ENCODE peak calls at places on chromosomes 4 and X, in six cellular contexts. One of them, this sample, is unnamed.

GRCh38 chr4:159766241-159766640 is 663.4 kb downstream of the RAPGEF2 start:
- DNase-seq in NCI-H1417 treated with DMSO at 0.1 percent for 48 hours: no peak
- DNase-seq in effector memory CD8-positive, alpha-beta T cell: no peak
- DNase-seq in NCI-H1105 treated with DMSO at 0.1 percent for 48 hours: no peak
- DNase-seq in T-helper 2 cell: no peak
- DNase-seq in KBM-7: no peak
- DNase-seq in this sample: no peak

GRCh38 chr4:48388504-48389154 is 47.3 kb downstream of the SLAIN2 start:
- DNase-seq in KBM-7: no peak
- DNase-seq in T-helper 2 cell: no peak
- DNase-seq in effector memory CD8-positive, alpha-beta T cell: no peak
- DNase-seq in NCI-H1105 treated with DMSO at 0.1 percent for 48 hours: no peak
- DNase-seq in NCI-H1417 treated with DMSO at 0.1 percent for 48 hours: no peak
- DNase-seq in this sample: no peak

GRCh38 chr4:61201562-61202099 is 1.5 kb downstream of the ADGRL3 start:
- DNase-seq in KBM-7: peak
- DNase-seq in T-helper 2 cell: no peak
- DNase-seq in NCI-H1105 treated with DMSO at 0.1 percent for 48 hours: no peak
- DNase-seq in NCI-H1417 treated with DMSO at 0.1 percent for 48 hours: no peak
- DNase-seq in effector memory CD8-positive, alpha-beta T cell: no peak
- DNase-seq in this sample: no peak

GRCh38 chrX:56800801-56801200 is 71.8 kb downstream of the NBDY start:
- DNase-seq in T-helper 2 cell: peak
- DNase-seq in KBM-7: no peak
- DNase-seq in NCI-H1105 treated with DMSO at 0.1 percent for 48 hours: no peak
- DNase-seq in NCI-H1417 treated with DMSO at 0.1 percent for 48 hours: no peak
- DNase-seq in effector memory CD8-positive, alpha-beta T cell: peak
- DNase-seq in this sample: no peak

GRCh38 chr4:92847046-92847445 is 543.3 kb downstream of the GRID2 start:
- DNase-seq in NCI-H1105 treated with DMSO at 0.1 percent for 48 hours: no peak
- DNase-seq in KBM-7: no peak
- DNase-seq in effector memory CD8-positive, alpha-beta T cell: no peak
- DNase-seq in T-helper 2 cell: no peak
- DNase-seq in NCI-H1417 treated with DMSO at 0.1 percent for 48 hours: no peak
- DNase-seq in this sample: no peak

GRCh38 chrX:155071694-155072215 is 447 bp downstream of the BRCC3 start:
- DNase-seq in T-helper 2 cell: no peak
- DNase-seq in NCI-H1105 treated with DMSO at 0.1 percent for 48 hours: peak
- DNase-seq in KBM-7: no peak
- DNase-seq in NCI-H1417 treated with DMSO at 0.1 percent for 48 hours: no peak
- DNase-seq in effector memory CD8-positive, alpha-beta T cell: no peak
- DNase-seq in this sample: peak

GRCh38 chr4:7390906-7391636 is 43.7 kb downstream of the PSAPL1 start:
- DNase-seq in T-helper 2 cell: no peak
- DNase-seq in effector memory CD8-positive, alpha-beta T cell: no peak
- DNase-seq in KBM-7: no peak
- DNase-seq in NCI-H1105 treated with DMSO at 0.1 percent for 48 hours: no peak
- DNase-seq in NCI-H1417 treated with DMSO at 0.1 percent for 48 hours: no peak
- DNase-seq in this sample: no peak

GRCh38 chr4:168562021-168562691 is 65.3 kb downstream of the PALLD start:
- DNase-seq in T-helper 2 cell: no peak
- DNase-seq in NCI-H1105 treated with DMSO at 0.1 percent for 48 hours: no peak
- DNase-seq in NCI-H1417 treated with DMSO at 0.1 percent for 48 hours: no peak
- DNase-seq in KBM-7: no peak
- DNase-seq in effector memory CD8-positive, alpha-beta T cell: no peak
- DNase-seq in this sample: no peak

GRCh38 chr4:167854881-167855280 is 237.5 kb upstream of the ANXA10 start:
- DNase-seq in effector memory CD8-positive, alpha-beta T cell: no peak
- DNase-seq in T-helper 2 cell: no peak
- DNase-seq in KBM-7: no peak
- DNase-seq in NCI-H1417 treated with DMSO at 0.1 percent for 48 hours: no peak
- DNase-seq in NCI-H1105 treated with DMSO at 0.1 percent for 48 hours: no peak
- DNase-seq in this sample: no peak

GRCh38 chr4:182806259-182807252 is 110.6 kb downstream of the DCTD start:
- DNase-seq in effector memory CD8-positive, alpha-beta T cell: peak
- DNase-seq in NCI-H1417 treated with DMSO at 0.1 percent for 48 hours: no peak
- DNase-seq in KBM-7: peak
- DNase-seq in T-helper 2 cell: peak
- DNase-seq in NCI-H1105 treated with DMSO at 0.1 percent for 48 hours: peak
- DNase-seq in this sample: peak

GRCh38 chr4:108359130-108359709 is 190.5 kb upstream of the LEF1 start:
- DNase-seq in NCI-H1105 treated with DMSO at 0.1 percent for 48 hours: no peak
- DNase-seq in NCI-H1417 treated with DMSO at 0.1 percent for 48 hours: no peak
- DNase-seq in T-helper 2 cell: peak
- DNase-seq in KBM-7: no peak
- DNase-seq in effector memory CD8-positive, alpha-beta T cell: no peak
- DNase-seq in this sample: no peak

GRCh38 chrX:96440941-96441340 is 243.7 kb upstream of the DIAPH2 start:
- DNase-seq in effector memory CD8-positive, alpha-beta T cell: no peak
- DNase-seq in NCI-H1105 treated with DMSO at 0.1 percent for 48 hours: no peak
- DNase-seq in T-helper 2 cell: no peak
- DNase-seq in NCI-H1417 treated with DMSO at 0.1 percent for 48 hours: no peak
- DNase-seq in KBM-7: no peak
- DNase-seq in this sample: no peak

GRCh38 chr4:66034671-66035070 is 364.4 kb upstream of the EPHA5 start:
- DNase-seq in T-helper 2 cell: no peak
- DNase-seq in KBM-7: no peak
- DNase-seq in effector memory CD8-positive, alpha-beta T cell: no peak
- DNase-seq in NCI-H1417 treated with DMSO at 0.1 percent for 48 hours: no peak
- DNase-seq in NCI-H1105 treated with DMSO at 0.1 percent for 48 hours: peak
- DNase-seq in this sample: no peak

GRCh38 chrX:23720117-23720677 is 22.9 kb downstream of the ACOT9 start:
- DNase-seq in NCI-H1105 treated with DMSO at 0.1 percent for 48 hours: no peak
- DNase-seq in KBM-7: no peak
- DNase-seq in NCI-H1417 treated with DMSO at 0.1 percent for 48 hours: no peak
- DNase-seq in T-helper 2 cell: no peak
- DNase-seq in effector memory CD8-positive, alpha-beta T cell: no peak
- DNase-seq in this sample: no peak

GRCh38 chr4:27836505-27836904 is 975.9 kb downstream of the STIM2 start:
- DNase-seq in T-helper 2 cell: no peak
- DNase-seq in KBM-7: no peak
- DNase-seq in NCI-H1417 treated with DMSO at 0.1 percent for 48 hours: no peak
- DNase-seq in NCI-H1105 treated with DMSO at 0.1 percent for 48 hours: no peak
- DNase-seq in effector memory CD8-positive, alpha-beta T cell: no peak
- DNase-seq in this sample: no peak

GRCh38 chr4:111066887-111067286 is 444.0 kb upstream of the PITX2 start:
- DNase-seq in NCI-H1417 treated with DMSO at 0.1 percent for 48 hours: no peak
- DNase-seq in T-helper 2 cell: no peak
- DNase-seq in effector memory CD8-positive, alpha-beta T cell: no peak
- DNase-seq in NCI-H1105 treated with DMSO at 0.1 percent for 48 hours: no peak
- DNase-seq in KBM-7: no peak
- DNase-seq in this sample: no peak

GRCh38 chrX:26146024-26146423 is 7.9 kb downstream of the MAGEB18 start:
- DNase-seq in KBM-7: no peak
- DNase-seq in T-helper 2 cell: no peak
- DNase-seq in NCI-H1105 treated with DMSO at 0.1 percent for 48 hours: no peak
- DNase-seq in NCI-H1417 treated with DMSO at 0.1 percent for 48 hours: no peak
- DNase-seq in effector memory CD8-positive, alpha-beta T cell: no peak
- DNase-seq in this sample: no peak

GRCh38 chr4:182265881-182266280 is 22.7 kb downstream of the TENM3 start:
- DNase-seq in KBM-7: no peak
- DNase-seq in effector memory CD8-positive, alpha-beta T cell: no peak
- DNase-seq in NCI-H1417 treated with DMSO at 0.1 percent for 48 hours: no peak
- DNase-seq in NCI-H1105 treated with DMSO at 0.1 percent for 48 hours: no peak
- DNase-seq in T-helper 2 cell: no peak
- DNase-seq in this sample: no peak

This sample was measured in lung.